ENCODE peak calls at places on chromosome 21, in seven cellular contexts. L is suprapubic skin, S is progenitor cell of endocrine pancreas, T is lung, U is WTC11, O is left ventricle myocardium inferior, P is lower lobe of right lung. C is an unnamed sample.

GRCh38 chr21:43347461-43347860 is 79.5 kb downstream of the SIK1 start:
- DNase-seq in L (no peak), S (no peak), T (no peak), U (no peak), O (no peak), P (no peak), C (no peak)

GRCh38 chr21:30719401-30719800 is 824 bp upstream of the KRTAP21-3 start:
- DNase-seq in L (no peak), S (no peak), T (no peak), U (no peak), O (no peak), P (no peak), C (no peak)

GRCh38 chr21:46172863-46173528 is 11.3 kb downstream of the SPATC1L start:
- DNase-seq in L (peak), S (no peak), T (no peak), U (no peak), O (no peak), P (no peak), C (no peak)

GRCh38 chr21:32726742-32727477 is 903 bp downstream of the SYNJ1 start:
- DNase-seq in L (no peak), S (no peak), T (peak), U (no peak), O (peak), P (no peak), C (no peak)

GRCh38 chr21:33355996-33356395 is 31.2 kb downstream of the IFNAR1 start:
- DNase-seq in L (no peak), S (no peak), T (no peak), U (no peak), O (no peak), P (no peak), C (no peak)

GRCh38 chr21:16085436-16085835 is 355.7 kb downstream of the USP25 start:
- DNase-seq in L (no peak), S (no peak), T (no peak), U (no peak), O (no peak), P (no peak), C (no peak)

GRCh38 chr21:33811147-33812024 is 104.2 kb downstream of the ATP5PO start:
- DNase-seq in L (no peak), S (no peak), T (no peak), U (no peak), O (no peak), P (no peak), C (no peak)

GRCh38 chr21:35046223-35046690 is 2.8 kb downstream of the RUNX1 start:
- DNase-seq in L (no peak), S (no peak), T (no peak), U (no peak), O (no peak), P (no peak), C (no peak)

GRCh38 chr21:42062543-42063022 is 8.5 kb upstream of the UMODL1 start:
- DNase-seq in L (no peak), S (no peak), T (no peak), U (no peak), O (no peak), P (peak), C (peak)

GRCh38 chr21:17257784-17258183 is 255.1 kb upstream of the CXADR start:
- DNase-seq in L (no peak), S (no peak), T (no peak), U (no peak), O (no peak), P (no peak), C (no peak)

GRCh38 chr21:25639922-25640670 is 1.0 kb downstream of the JAM2 start:
- DNase-seq in L (peak), S (peak), T (no peak), U (peak), O (peak), P (no peak), C (no peak)

GRCh38 chr21:15444118-15444960 is 285.4 kb upstream of the USP25 start:
- DNase-seq in L (no peak), S (no peak), T (no peak), U (peak), O (no peak), P (no peak), C (no peak)

GRCh38 chr21:31253684-31254083 is 90.4 kb downstream of the TIAM1 start:
- DNase-seq in L (no peak), S (no peak), T (no peak), U (no peak), O (no peak), P (no peak), C (no peak)

GRCh38 chr21:35423694-35424093 is 374.6 kb upstream of the RUNX1 start:
- DNase-seq in L (no peak), S (no peak), T (no peak), U (no peak), O (no peak), P (no peak), C (no peak)

GRCh38 chr21:33937931-33938339 is 22.3 kb upstream of the ATP5PO start:
- DNase-seq in L (no peak), S (no peak), T (no peak), U (no peak), O (no peak), P (no peak), C (peak)

GRCh38 chr21:16708431-16708830 is 804.4 kb upstream of the CXADR start:
- DNase-seq in L (no peak), S (no peak), T (no peak), U (no peak), O (no peak), P (no peak), C (no peak)

GRCh38 chr21:27225142-27225541 is 258.3 kb upstream of the ADAMTS5 start:
- DNase-seq in L (no peak), S (no peak), T (no peak), U (no peak), O (no peak), P (no peak), C (no peak)

GRCh38 chr21:34996304-34997081 is 52.6 kb downstream of the RUNX1 start:
- DNase-seq in L (peak), S (no peak), T (peak), U (no peak), O (no peak), P (peak), C (no peak)

GRCh38 chr21:43269981-43270670 is 101.3 kb downstream of the CRYAA start:
- DNase-seq in L (no peak), S (no peak), T (no peak), U (no peak), O (peak), P (no peak), C (no peak)

GRCh38 chr21:43287111-43287973 is 118.5 kb downstream of the CRYAA start:
- DNase-seq in L (no peak), S (no peak), T (no peak), U (no peak), O (peak), P (peak), C (no peak)

GRCh38 chr21:30044447-30045064 is 104.8 kb upstream of the GRIK1 start:
- DNase-seq in L (no peak), S (peak), T (no peak), U (no peak), O (no peak), P (no peak), C (no peak)

GRCh38 chr21:34029724-34030528 is 43.5 kb upstream of the MRPS6 start:
- DNase-seq in L (no peak), S (no peak), T (peak), U (peak), O (no peak), P (no peak), C (no peak)

GRCh38 chr21:34806423-34806822 is 137.6 kb downstream of the CLIC6 start:
- DNase-seq in L (no peak), S (no peak), T (no peak), U (no peak), O (no peak), P (no peak), C (no peak)

GRCh38 chr21:28975401-28975800 is 17.3 kb downstream of the LTN1 start:
- DNase-seq in L (no peak), S (no peak), T (no peak), U (no peak), O (no peak), P (no peak), C (no peak)

GRCh38 chr21:31132574-31133242 is 94.4 kb upstream of the KRTAP19-8 start:
- DNase-seq in L (no peak), S (no peak), T (no peak), U (no peak), O (no peak), P (no peak), C (no peak)

GRCh38 chr21:23452384-23453083 is 2154.7 kb downstream of the MRPL39 start:
- DNase-seq in L (no peak), S (peak), T (no peak), U (peak), O (no peak), P (no peak), C (no peak)
- TF ChIP-seq CTCF in L (no peak), S (peak), T (no peak), U (no peak), O (peak), P (no peak), C (no peak)

DNA sequence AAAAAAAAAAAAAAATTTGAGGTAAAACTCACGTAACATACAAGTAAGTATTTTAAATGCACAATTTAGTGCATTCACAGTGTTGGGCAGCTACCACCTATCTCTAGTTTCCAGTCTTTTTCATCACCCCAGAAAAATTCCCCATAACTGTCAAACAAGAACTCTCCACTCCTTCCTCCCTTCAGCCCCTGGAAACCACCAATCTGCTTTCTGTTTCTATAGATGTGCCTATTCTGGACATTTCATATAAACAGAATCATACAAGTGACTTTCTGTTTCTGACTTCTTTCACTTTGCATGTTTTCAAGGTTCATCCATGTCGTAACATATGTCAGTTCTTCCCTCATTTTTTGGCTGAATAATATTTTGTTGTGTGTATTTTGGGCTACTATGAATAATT is 24.9 kb upstream of the ETS2 start:
- DNase-seq in L (no peak), S (no peak), T (no peak), U (no peak), O (no peak), P (no peak), C (no peak)
- TF ChIP-seq CTCF in L (no peak), S (no peak), T (no peak), U (no peak), O (no peak), P (no peak), C (no peak)

GRCh38 chr21:44739316-44739715 is 27.9 kb upstream of the TSPEAR start:
- DNase-seq in L (no peak), S (no peak), T (no peak), U (no peak), O (no peak), P (no peak), C (no peak)

GRCh38 chr21:44738621-44739020 is 27.2 kb upstream of the TSPEAR start:
- DNase-seq in L (peak), S (no peak), T (no peak), U (no peak), O (no peak), P (no peak), C (no peak)

GRCh38 chr21:44741921-44742320 is 30.5 kb upstream of the TSPEAR start:
- DNase-seq in L (no peak), S (no peak), T (no peak), U (no peak), O (no peak), P (no peak), C (no peak)

GRCh38 chr21:44740721-44741120 is 29.3 kb upstream of the TSPEAR start:
- DNase-seq in L (peak), S (no peak), T (no peak), U (peak), O (no peak), P (no peak), C (no peak)

DNA sequence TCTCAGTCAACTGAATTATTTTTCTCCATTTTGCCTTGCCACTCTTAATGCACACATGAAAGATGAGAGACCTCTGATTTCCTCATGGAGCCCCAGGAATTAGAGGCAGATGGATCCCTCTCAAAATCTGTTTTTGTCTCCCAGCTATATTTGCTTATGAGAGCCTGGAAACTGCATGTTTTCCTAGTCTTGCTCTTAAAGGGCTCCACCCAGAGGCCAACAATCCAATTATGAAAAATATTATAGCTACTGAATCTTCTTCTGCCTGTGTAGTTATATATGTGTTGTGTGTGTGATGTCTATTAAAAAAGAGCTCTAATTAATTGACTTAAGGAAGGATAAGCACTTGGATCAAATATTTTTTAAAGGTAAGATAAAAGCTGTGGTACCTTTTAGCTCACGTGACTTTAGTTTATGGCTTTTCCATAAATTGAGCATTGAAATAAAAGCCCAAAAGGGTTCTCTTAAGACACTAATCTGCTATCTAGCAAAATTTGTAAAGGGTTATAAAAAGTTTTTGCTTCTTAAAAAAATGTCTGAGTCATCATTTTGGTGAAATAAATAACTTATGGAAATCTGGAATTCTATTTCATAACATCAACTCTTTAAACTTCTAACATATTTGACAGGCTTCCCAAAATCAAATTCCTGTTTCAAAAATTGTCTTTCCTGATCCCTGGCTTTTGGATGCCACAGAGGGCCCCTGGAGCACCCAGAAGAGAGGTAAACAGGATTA is 31.2 kb upstream of the TSPEAR start:
- DNase-seq in L (no peak), S (no peak), T (no peak), U (no peak), O (no peak), P (no peak), C (no peak)
- TF ChIP-seq CTCF in L (no peak), S (peak), T (no peak), U (no peak), O (peak), P (peak), C (no peak)

DNA sequence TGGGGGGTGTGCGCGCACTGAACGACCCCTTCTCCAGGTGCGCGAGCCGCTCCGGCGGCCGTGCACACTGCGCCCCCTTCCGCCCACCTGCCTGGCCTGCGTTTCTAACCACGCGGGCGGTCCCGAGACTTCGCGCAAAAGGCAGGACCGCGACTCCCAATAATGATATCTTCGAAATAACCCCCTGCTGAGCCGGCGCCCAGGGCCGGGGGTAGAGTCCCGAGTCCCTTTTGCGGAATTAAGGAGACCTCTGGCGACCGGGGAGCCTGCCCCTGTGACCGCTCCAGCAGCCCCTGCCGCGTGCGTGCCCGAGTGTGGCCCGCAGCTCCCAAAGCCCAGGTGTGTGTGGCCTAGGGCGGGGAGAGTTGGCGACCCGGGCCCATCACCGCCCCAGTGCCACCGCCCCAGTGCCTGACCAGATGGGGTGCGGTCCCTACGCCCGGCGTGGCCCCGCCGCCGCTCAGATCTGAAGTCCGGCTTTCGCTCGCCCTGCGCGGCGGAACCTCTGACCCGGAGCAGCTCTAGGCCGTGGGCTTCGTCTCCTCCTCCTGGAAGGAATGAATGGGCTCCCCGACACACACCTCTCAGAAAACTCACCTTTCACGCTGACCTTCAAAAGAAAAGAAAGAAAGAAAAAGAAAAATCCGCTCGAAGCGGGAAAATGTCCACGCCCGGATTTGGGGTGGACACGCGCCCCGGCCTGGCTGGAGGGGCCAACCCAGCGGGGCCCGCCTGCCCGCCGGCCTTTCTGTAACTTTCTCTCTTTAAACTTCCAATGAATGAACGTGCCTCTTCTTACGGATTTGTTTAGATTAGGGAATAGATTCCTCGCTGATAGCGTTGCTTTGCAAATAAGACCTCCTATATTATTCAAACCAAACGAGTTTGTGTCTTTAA is 5.5 kb upstream of the SIM2 start:
- DNase-seq in L (no peak), S (no peak), T (no peak), U (peak), O (no peak), P (no peak), C (no peak)
- TF ChIP-seq CTCF in L (no peak), S (peak), T (no peak), U (peak), O (no peak), P (no peak), C (no peak)